ENCODE peak calls at places on chromosome 9, in four cellular contexts. U is sigmoid colon, Y is colonic mucosa, Z is AG09319. J is an unnamed sample.
A peak's percentile ranks its signal among the peaks of the same experiment; 100 is the strongest.

GRCh38 chr9:107422189-107422802 is 67.3 kb downstream of the KLF4 start:
- DNase-seq in U (peak; percentile 75), Z (peak; percentile 40), Y (peak; percentile 86), J (no peak)

GRCh38 chr9:1083325-1083913 is 33.3 kb downstream of the DMRT2 start:
- DNase-seq in Z (no peak), U (no peak), Y (peak; percentile 61), J (no peak)

GRCh38 chr9:76866689-76867088 is 39.2 kb downstream of the PRUNE2 start:
- DNase-seq in Z (peak; percentile 61), U (no peak), Y (no peak), J (peak; percentile 71)

GRCh38 chr9:3894764-3895163 is 369.0 kb upstream of the RFX3 start:
- DNase-seq in Y (no peak), Z (peak; percentile 76), U (no peak), J (peak; percentile 70)

GRCh38 chr9:122562134-122562760 is 9.3 kb downstream of the OR1N2 start:
- DNase-seq in U (no peak), Z (no peak), Y (no peak), J (no peak)

GRCh38 chr9:97557606-97558095 is 56.2 kb downstream of the TMOD1 start:
- DNase-seq in Y (peak; percentile 39), Z (no peak), U (peak; percentile 87), J (no peak)

GRCh38 chr9:113593682-113594281 is 130.3 kb downstream of the RGS3 start:
- DNase-seq in Z (peak; percentile 93), U (peak; percentile 97), Y (peak; percentile 65), J (peak; percentile 88)

GRCh38 chr9:122334916-122335315 is 35.9 kb upstream of the PTGS1 start:
- DNase-seq in Y (no peak), U (no peak), Z (no peak), J (no peak)

GRCh38 chr9:17810728-17811634 is 232.1 kb downstream of the SH3GL2 start:
- DNase-seq in Y (peak; percentile 77), U (peak; percentile 70), Z (peak; percentile 23), J (peak; percentile 17)

GRCh38 chr9:8338249-8338721 is 538.7 kb upstream of the DMAC1 start:
- DNase-seq in Y (no peak), Z (no peak), U (no peak), J (no peak)

GRCh38 chr9:81565609-81566008 is 123.7 kb downstream of the TLE1 start:
- DNase-seq in Z (no peak), Y (no peak), U (no peak), J (no peak)

DNA sequence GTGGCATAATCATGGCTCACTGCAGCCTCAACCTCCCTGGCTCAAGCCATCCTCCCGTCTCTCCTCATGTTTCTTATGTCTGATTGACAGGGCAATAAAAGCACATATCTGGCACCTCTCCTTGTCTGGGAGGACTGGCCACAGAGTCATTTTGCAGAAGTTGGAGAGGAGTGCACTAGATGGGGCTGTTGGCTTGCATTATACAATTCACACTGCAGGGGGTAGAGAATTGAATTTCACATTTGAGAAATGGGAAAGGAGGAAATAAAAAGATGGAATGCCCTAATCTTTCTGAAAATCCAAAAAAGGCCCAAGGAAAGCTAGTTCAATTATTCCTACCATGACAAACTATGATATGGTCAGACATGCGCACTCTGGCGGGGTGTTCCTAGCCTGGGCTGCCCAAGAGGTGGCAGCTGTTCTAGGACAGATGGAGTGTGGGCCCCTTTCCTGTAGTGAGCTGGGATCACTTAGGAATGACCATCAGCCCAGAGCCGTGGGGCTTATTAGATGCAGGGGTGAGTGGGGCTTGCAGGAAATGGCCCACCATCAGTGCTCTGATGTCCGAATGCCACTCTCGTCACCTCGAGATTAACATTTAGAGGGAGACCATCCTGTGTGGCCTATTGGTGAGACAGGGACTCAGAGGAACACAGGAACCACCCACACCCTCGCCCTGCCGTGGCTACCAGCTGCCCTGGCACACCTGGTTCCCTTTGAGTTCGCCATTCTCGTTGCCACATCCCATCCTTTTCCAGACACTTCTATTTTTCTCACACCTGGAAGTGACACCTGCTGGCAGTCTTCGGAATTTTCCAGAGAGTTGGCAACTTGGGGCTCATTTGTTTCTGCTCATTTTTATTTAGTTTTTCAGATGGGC is 21.8 kb upstream of the ANKRD18A start:
- DNase-seq in U (no peak), Y (peak; percentile 49), Z (no peak), J (no peak)
- TF ChIP-seq CTCF in U (peak; percentile 12), Y (peak; percentile 47), Z (peak; percentile 28), J (peak; percentile 38)

GRCh38 chr9:70258692-70259511 is at the start of gene SMC5:
- DNase-seq in Y (peak; percentile 89), U (peak; percentile 94), Z (peak; percentile 88), J (no peak)
- TF ChIP-seq CTCF in Y (no peak), U (no peak), Z (no peak), J (no peak)

DNA sequence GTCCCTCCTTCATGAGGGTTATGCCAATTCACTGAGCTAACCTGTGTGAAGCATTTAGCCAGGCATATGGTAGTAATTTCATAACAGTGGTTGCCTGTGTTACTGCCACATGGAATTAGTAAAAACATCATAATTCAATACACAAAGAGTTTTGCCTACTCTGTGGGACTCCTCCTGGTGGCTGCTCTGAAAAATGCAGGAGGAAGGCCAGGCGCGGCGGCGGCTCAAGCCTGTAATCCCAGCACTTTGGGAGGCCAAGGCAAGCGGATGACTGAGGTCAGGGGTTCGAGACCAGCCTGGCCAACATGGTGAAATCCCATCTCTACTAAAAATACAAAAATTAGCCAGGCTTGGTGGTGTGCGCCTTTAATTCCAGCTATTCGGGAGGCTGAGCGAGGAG is 547.3 kb downstream of the CDK5RAP2 start:
- DNase-seq in U (no peak), Y (no peak), Z (no peak), J (no peak)
- TF ChIP-seq CTCF in U (no peak), Y (no peak), Z (peak; percentile 23), J (no peak)

DNA sequence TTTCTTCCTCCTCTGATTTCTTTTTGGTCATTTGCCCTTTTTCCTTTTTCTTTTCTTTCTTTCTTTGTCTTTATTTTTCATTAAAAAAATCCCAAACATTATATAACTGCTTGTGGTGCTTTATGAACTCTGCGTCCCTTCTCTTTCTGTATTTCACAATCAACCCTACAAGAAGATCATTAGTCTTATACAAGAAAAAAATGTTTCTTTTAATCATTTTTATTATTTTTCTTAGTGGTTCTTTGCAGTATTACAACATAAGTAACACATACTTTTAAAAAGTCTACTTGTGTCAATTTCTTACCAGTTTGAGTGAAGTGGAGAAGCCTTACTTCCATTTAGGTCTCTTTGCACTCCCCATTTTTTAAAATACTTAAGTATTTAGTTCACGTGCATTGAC is 212.7 kb upstream of the SMC2 start:
- DNase-seq in Z (no peak), U (no peak), Y (no peak), J (no peak)
- TF ChIP-seq CTCF in Z (no peak), U (no peak), Y (no peak), J (no peak)

GRCh38 chr9:89342948-89343347 is 24.6 kb downstream of the SECISBP2 start:
- DNase-seq in U (no peak), Z (no peak), Y (no peak), J (peak; percentile 3)
- TF ChIP-seq CTCF in U (no peak), Z (no peak), Y (no peak), J (no peak)

GRCh38 chr9:90915693-90916092 is 114.1 kb downstream of the SYK start:
- DNase-seq in U (no peak), Z (no peak), Y (peak; percentile 55), J (no peak)
- TF ChIP-seq CTCF in U (no peak), Z (peak; percentile 34), Y (no peak), J (peak; percentile 53)

DNA sequence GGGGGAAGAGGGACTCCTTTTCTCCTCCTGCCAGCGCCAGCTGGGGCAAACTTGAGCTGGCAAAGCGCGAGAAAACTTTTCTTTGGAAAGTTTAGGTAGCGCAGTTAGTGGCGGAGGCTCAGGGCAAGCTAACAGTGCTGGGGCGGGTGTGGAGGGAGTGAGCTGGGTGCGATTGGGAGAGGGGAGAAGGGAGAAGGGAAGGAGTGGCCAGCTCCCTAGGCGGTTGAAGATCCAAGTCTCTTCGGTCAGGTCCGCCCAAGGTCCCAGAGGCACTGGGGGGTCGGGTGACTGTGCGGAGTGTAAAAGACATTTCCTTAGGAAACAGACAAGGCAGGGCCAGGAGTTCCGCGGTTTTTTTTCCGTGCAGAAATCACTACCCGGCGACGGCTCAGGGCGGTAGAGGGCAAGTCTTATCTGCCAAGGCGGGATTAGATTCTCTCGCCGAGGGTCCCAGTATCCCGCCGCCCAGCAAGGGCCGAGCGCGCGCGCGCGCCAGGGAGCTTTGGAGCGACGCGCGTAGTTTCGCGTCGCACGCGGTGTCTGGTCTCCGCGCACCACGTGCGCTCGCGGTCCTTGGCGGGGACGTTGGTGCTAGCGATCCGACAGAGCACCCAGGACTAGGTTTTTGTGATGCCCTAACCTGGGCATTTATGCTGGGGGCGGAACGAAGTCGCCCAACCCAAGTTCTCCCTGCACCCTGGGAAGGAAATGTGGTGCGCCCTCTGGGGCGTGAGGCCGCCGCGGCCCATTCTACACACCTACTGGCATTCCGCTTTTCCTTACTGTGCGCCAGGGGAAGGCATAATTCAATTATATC is 33.7 kb upstream of the NFIB start:
- DNase-seq in Z (no peak), Y (peak; percentile 46), U (peak; percentile 77), J (no peak)
- TF ChIP-seq CTCF in Z (no peak), Y (no peak), U (no peak), J (no peak)

GRCh38 chr9:98992885-98993569 is 49.3 kb downstream of the COL15A1 start:
- DNase-seq in Z (no peak), U (no peak), Y (no peak), J (no peak)

GRCh38 chr9:98991981-98992884 is 48.5 kb downstream of the COL15A1 start:
- DNase-seq in Y (no peak), Z (no peak), U (no peak), J (no peak)

GRCh38 chr9:98990181-98990870 is 46.6 kb downstream of the COL15A1 start:
- DNase-seq in U (no peak), Y (no peak), Z (no peak), J (no peak)

GRCh38 chr9:98986866-98987653 is 43.4 kb downstream of the COL15A1 start:
- DNase-seq in U (peak; percentile 85), Y (no peak), Z (no peak), J (no peak)

DNA sequence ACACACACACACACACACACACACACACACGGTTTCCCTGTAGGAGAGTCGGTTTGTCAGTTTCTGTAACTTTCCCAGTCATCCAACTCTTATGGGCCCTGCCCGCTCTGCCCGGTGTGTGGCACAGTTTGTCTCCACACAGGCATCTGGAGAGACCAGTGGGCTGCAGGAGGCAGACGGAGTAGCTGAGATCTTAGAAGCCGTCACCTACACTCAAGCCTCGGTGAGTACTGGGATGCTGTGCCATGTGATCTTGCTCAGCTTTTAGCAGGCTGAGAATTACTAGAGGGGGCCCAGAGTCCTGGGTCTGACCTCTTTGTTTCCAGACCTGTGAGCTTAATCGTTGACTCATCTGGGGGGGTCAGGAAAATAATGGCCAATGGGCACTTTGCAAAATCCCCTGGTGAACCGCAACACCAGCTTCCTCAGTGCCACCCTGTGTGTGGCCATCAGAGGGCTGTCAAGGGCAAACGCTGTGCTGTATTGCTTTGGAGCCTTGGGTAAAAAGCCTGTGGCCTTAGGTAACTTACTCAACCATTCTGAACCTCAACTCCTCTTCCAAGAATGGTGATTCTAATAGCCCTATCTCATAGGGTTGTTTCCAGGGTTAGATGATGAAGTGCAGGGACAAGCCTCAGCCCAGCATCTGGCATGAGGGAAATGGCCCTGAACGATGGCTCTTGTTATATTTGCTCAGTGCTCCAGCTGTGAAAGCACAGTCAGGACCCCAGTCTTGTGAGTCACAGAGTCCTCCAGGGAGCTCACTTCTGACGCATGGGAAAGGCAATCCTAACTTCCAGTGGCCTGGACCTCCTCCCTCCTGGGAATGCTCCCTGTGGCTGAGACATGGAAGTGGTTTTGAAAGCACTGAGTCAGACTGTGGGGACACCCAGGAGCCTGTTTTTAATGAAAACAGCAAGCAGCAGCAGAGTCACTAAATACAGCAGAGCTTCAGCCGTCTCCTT is 45.6 kb downstream of the COL15A1 start:
- DNase-seq in U (peak; percentile 92), Y (no peak), Z (peak; percentile 96), J (peak; percentile 97)
- TF ChIP-seq CTCF in U (no peak), Y (no peak), Z (no peak), J (peak; percentile 30)